ENCODE peak calls at places on chromosomes 7 and 10, in four cellular contexts. One of them, this sample, is unnamed.

GRCh38 chr7:43461349-43462024 is 121.4 kb upstream of the STK17A start:
- DNase-seq in fibroblast of mammary gland: no peak
- DNase-seq in cardiac fibroblast: no peak
- DNase-seq in transverse colon: no peak
- DNase-seq in this sample: no peak

GRCh38 chr10:125041856-125042506 is 100.1 kb downstream of the ZRANB1 start:
- DNase-seq in fibroblast of mammary gland: no peak
- DNase-seq in cardiac fibroblast: no peak
- DNase-seq in transverse colon: no peak
- DNase-seq in this sample: no peak

GRCh38 chr10:126583507-126584200 is 86.8 kb downstream of the C10orf90 start:
- DNase-seq in fibroblast of mammary gland: no peak
- DNase-seq in cardiac fibroblast: no peak
- DNase-seq in transverse colon: no peak
- DNase-seq in this sample: no peak

GRCh38 chr10:35822316-35822715 is 180.2 kb upstream of the FZD8 start:
- DNase-seq in fibroblast of mammary gland: peak
- DNase-seq in cardiac fibroblast: peak
- DNase-seq in transverse colon: peak
- DNase-seq in this sample: peak

GRCh38 chr10:73591935-73592699 is 975 bp upstream of the USP54 start:
- DNase-seq in fibroblast of mammary gland: no peak
- DNase-seq in cardiac fibroblast: peak
- DNase-seq in transverse colon: peak
- DNase-seq in this sample: no peak

GRCh38 chr10:21740989-21741388 is 207.0 kb downstream of the MLLT10 start:
- DNase-seq in fibroblast of mammary gland: no peak
- DNase-seq in cardiac fibroblast: no peak
- DNase-seq in transverse colon: no peak
- DNase-seq in this sample: no peak

GRCh38 chr7:97307521-97308108 is 190.1 kb downstream of the SDHAF3 start:
- DNase-seq in fibroblast of mammary gland: peak
- DNase-seq in cardiac fibroblast: no peak
- DNase-seq in transverse colon: no peak
- DNase-seq in this sample: no peak

GRCh38 chr10:58982470-58983239 is 193.8 kb upstream of the PHYHIPL start:
- DNase-seq in fibroblast of mammary gland: no peak
- DNase-seq in cardiac fibroblast: no peak
- DNase-seq in transverse colon: no peak
- DNase-seq in this sample: no peak

GRCh38 chr7:151134743-151135524 is 32.6 kb downstream of the GBX1 start:
- DNase-seq in fibroblast of mammary gland: no peak
- DNase-seq in cardiac fibroblast: no peak
- DNase-seq in transverse colon: no peak
- DNase-seq in this sample: no peak

GRCh38 chr7:55246181-55246580 is 119.0 kb upstream of the LANCL2 start:
- DNase-seq in fibroblast of mammary gland: peak
- DNase-seq in cardiac fibroblast: peak
- DNase-seq in transverse colon: no peak
- DNase-seq in this sample: no peak

GRCh38 chr10:5583525-5584175 is 58.9 kb downstream of the CALML3 start:
- DNase-seq in fibroblast of mammary gland: no peak
- DNase-seq in cardiac fibroblast: peak
- DNase-seq in transverse colon: peak
- DNase-seq in this sample: no peak

GRCh38 chr10:51129946-51130554 is 55.8 kb downstream of the PRKG1 start:
- DNase-seq in fibroblast of mammary gland: peak
- DNase-seq in cardiac fibroblast: no peak
- DNase-seq in transverse colon: no peak
- DNase-seq in this sample: no peak

GRCh38 chr7:91837397-91838070 is 43.0 kb downstream of the MTERF1 start:
- DNase-seq in fibroblast of mammary gland: no peak
- DNase-seq in cardiac fibroblast: no peak
- DNase-seq in transverse colon: no peak
- DNase-seq in this sample: no peak

GRCh38 chr7:12690041-12690878 is 2.8 kb downstream of the ARL4A start:
- DNase-seq in fibroblast of mammary gland: no peak
- DNase-seq in cardiac fibroblast: no peak
- DNase-seq in transverse colon: no peak
- DNase-seq in this sample: no peak

GRCh38 chr7:142784096-142784495 is 13.3 kb downstream of the PRSS2 start:
- DNase-seq in fibroblast of mammary gland: no peak
- DNase-seq in cardiac fibroblast: no peak
- DNase-seq in transverse colon: no peak
- DNase-seq in this sample: no peak

GRCh38 chr10:15092855-15093408 is 4.2 kb upstream of the RPP38 start:
- DNase-seq in fibroblast of mammary gland: no peak
- DNase-seq in cardiac fibroblast: no peak
- DNase-seq in transverse colon: no peak
- DNase-seq in this sample: no peak

GRCh38 chr7:68573271-68574000 is 1024.8 kb upstream of the AUTS2 start:
- DNase-seq in fibroblast of mammary gland: no peak
- DNase-seq in cardiac fibroblast: no peak
- DNase-seq in transverse colon: no peak
- DNase-seq in this sample: no peak

GRCh38 chr7:28607799-28608198 is 195.5 kb downstream of the CREB5 start:
- DNase-seq in fibroblast of mammary gland: no peak
- DNase-seq in cardiac fibroblast: no peak
- DNase-seq in transverse colon: no peak
- DNase-seq in this sample: no peak

GRCh38 chr7:28608766-28609165 is 196.4 kb downstream of the CREB5 start:
- DNase-seq in fibroblast of mammary gland: peak
- DNase-seq in cardiac fibroblast: peak
- DNase-seq in transverse colon: no peak
- DNase-seq in this sample: no peak

GRCh38 chr7:28608226-28608625 is 195.9 kb downstream of the CREB5 start:
- DNase-seq in fibroblast of mammary gland: no peak
- DNase-seq in cardiac fibroblast: no peak
- DNase-seq in transverse colon: no peak
- DNase-seq in this sample: no peak

GRCh38 chr7:28605427-28605826 is 193.1 kb downstream of the CREB5 start:
- DNase-seq in fibroblast of mammary gland: no peak
- DNase-seq in cardiac fibroblast: peak
- DNase-seq in transverse colon: no peak
- DNase-seq in this sample: no peak

GRCh38 chr7:28607179-28607578 is 194.9 kb downstream of the CREB5 start:
- DNase-seq in fibroblast of mammary gland: peak
- DNase-seq in cardiac fibroblast: no peak
- DNase-seq in transverse colon: no peak
- DNase-seq in this sample: no peak
- TF ChIP-seq CTCF in fibroblast of mammary gland: no peak
- TF ChIP-seq CTCF in cardiac fibroblast: no peak
- TF ChIP-seq CTCF in transverse colon: no peak
- TF ChIP-seq CTCF in this sample: no peak

DNA sequence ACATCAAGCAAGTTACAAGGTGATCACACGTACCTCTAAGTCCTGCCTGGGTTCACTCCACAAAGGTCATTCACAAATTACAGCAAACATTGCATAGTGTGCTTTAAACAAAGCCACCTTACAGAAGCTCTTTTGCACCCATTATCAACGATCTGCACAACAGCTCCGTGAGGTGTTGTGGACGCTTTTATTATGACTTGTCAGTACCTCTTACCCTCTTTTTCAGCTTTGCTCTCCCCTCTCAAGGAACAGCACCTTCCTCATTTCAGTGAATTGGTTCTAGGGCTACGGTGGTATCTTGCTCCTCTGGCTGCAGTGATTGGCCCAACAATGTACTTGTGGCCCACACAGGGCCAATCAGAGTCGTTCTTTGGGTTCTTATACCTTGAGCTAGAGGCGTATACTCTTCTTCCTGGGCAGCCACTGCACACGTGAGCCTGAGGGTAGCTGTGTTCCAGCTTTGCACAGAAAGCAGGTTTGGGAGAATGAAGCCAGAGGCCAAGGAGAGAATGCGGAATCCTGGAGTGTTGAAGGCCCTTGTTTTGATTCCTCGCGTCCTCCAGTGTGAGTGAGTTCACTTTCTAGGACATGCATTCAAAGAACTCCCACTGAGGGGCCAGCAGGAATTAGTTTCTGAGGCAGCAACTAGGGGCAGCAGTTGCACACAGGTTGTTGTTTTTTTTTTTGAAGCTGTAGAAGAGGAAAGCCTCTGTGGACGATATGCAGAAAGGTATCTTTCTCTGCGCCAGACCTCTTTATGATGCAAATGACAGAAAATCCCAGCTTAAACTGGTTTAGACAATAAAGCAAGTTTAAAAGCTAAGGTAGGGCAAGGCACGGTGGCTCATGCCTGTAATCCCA is 49.8 kb upstream of the PDZD8 start:
- DNase-seq in fibroblast of mammary gland: no peak
- DNase-seq in cardiac fibroblast: no peak
- DNase-seq in transverse colon: no peak
- DNase-seq in this sample: no peak
- TF ChIP-seq CTCF in fibroblast of mammary gland: no peak
- TF ChIP-seq CTCF in cardiac fibroblast: no peak
- TF ChIP-seq CTCF in transverse colon: no peak
- TF ChIP-seq CTCF in this sample: no peak

GRCh38 chr7:52917982-52918578 is 117.4 kb upstream of the POM121L12 start:
- DNase-seq in fibroblast of mammary gland: no peak
- DNase-seq in cardiac fibroblast: no peak
- DNase-seq in transverse colon: no peak
- DNase-seq in this sample: no peak

GRCh38 chr7:52925332-52925731 is 110.1 kb upstream of the POM121L12 start:
- DNase-seq in fibroblast of mammary gland: no peak
- DNase-seq in cardiac fibroblast: no peak
- DNase-seq in transverse colon: no peak
- DNase-seq in this sample: no peak

DNA sequence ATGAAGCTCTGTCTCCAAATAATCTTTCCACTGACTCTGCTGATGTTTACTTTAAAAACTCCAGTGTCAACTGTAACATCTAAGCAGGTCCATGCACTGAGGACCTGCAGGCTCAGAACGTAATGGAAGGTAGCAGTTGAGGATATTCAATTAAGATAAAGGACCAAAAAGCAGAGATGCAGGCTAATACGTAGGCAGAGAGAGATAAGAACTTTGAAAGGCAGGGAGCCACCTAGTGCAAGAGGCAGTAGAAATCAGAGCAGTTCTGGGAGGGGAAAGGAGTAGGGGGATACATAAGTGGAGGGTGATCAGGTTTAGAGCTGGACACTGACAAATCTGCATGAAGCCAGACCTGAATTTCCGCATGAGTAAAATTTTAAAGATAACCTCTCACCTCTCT is 114.5 kb upstream of the POM121L12 start:
- DNase-seq in fibroblast of mammary gland: no peak
- DNase-seq in cardiac fibroblast: no peak
- DNase-seq in transverse colon: no peak
- DNase-seq in this sample: no peak
- TF ChIP-seq CTCF in fibroblast of mammary gland: no peak
- TF ChIP-seq CTCF in cardiac fibroblast: no peak
- TF ChIP-seq CTCF in transverse colon: no peak
- TF ChIP-seq CTCF in this sample: no peak

GRCh38 chr10:62456611-62457101 is 82.5 kb downstream of the ZNF365 start:
- DNase-seq in fibroblast of mammary gland: peak
- DNase-seq in cardiac fibroblast: no peak
- DNase-seq in transverse colon: peak
- DNase-seq in this sample: peak
- TF ChIP-seq CTCF in fibroblast of mammary gland: no peak
- TF ChIP-seq CTCF in cardiac fibroblast: no peak
- TF ChIP-seq CTCF in transverse colon: no peak
- TF ChIP-seq CTCF in this sample: no peak